ENCODE peak calls at places on chromosomes 11 and 22, in five cellular contexts. J, I, O, B and Q are unnamed samples.

GRCh38 chr11:117593065-117593464 is 204.0 kb downstream of the DSCAML1 start:
- DNase-seq in J (no peak), I (no peak), O (no peak), B (no peak), Q (no peak)

GRCh38 chr11:84825140-84825539 is 802.0 kb downstream of the DLG2 start:
- DNase-seq in J (no peak), I (no peak), O (no peak), B (no peak), Q (no peak)

GRCh38 chr11:8342821-8343681 is 79.4 kb upstream of the LMO1 start:
- DNase-seq in J (no peak), I (no peak), O (no peak), B (no peak), Q (peak)

GRCh38 chr11:101880208-101880607 is 34.6 kb upstream of the CEP126 start:
- DNase-seq in J (peak), I (no peak), O (peak), B (peak), Q (no peak)

GRCh38 chr11:58654908-58655296 is 32.4 kb downstream of the CNTF start:
- DNase-seq in J (no peak), I (no peak), O (no peak), B (no peak), Q (no peak)

GRCh38 chr11:15906481-15907035 is 449.8 kb downstream of the SOX6 start:
- DNase-seq in J (no peak), I (no peak), O (no peak), B (no peak), Q (no peak)

GRCh38 chr11:110986016-110986415 is 259.5 kb upstream of the POU2AF2 start:
- DNase-seq in J (no peak), I (no peak), O (no peak), B (no peak), Q (no peak)

GRCh38 chr11:1559103-1559951 is 12.7 kb downstream of the DUSP8 start:
- DNase-seq in J (peak), I (peak), O (no peak), B (no peak), Q (no peak)

GRCh38 chr11:27084407-27084985 is 43.9 kb downstream of the BBOX1 start:
- DNase-seq in J (peak), I (no peak), O (no peak), B (no peak), Q (no peak)

GRCh38 chr11:108617055-108617454 is 23.5 kb upstream of the EXPH5 start:
- DNase-seq in J (no peak), I (no peak), O (no peak), B (no peak), Q (no peak)

GRCh38 chr11:88398372-88399140 is 61.0 kb upstream of the CTSC start:
- DNase-seq in J (peak), I (peak), O (peak), B (no peak), Q (no peak)

GRCh38 chr11:46948378-46949131 is 12.0 kb downstream of the CSTPP1 start:
- DNase-seq in J (peak), I (no peak), O (no peak), B (peak), Q (no peak)

GRCh38 chr22:33328789-33329296 is 270.7 kb upstream of the SYN3 start:
- DNase-seq in J (peak), I (peak), O (no peak), B (no peak), Q (no peak)

GRCh38 chr22:22982616-22983015 is 87.7 kb upstream of the GNAZ start:
- DNase-seq in J (no peak), I (no peak), O (no peak), B (no peak), Q (no peak)

GRCh38 chr22:21000215-21000986 is 1.5 kb downstream of the THAP7 start:
- DNase-seq in J (no peak), I (no peak), O (peak), B (no peak), Q (no peak)

DNA sequence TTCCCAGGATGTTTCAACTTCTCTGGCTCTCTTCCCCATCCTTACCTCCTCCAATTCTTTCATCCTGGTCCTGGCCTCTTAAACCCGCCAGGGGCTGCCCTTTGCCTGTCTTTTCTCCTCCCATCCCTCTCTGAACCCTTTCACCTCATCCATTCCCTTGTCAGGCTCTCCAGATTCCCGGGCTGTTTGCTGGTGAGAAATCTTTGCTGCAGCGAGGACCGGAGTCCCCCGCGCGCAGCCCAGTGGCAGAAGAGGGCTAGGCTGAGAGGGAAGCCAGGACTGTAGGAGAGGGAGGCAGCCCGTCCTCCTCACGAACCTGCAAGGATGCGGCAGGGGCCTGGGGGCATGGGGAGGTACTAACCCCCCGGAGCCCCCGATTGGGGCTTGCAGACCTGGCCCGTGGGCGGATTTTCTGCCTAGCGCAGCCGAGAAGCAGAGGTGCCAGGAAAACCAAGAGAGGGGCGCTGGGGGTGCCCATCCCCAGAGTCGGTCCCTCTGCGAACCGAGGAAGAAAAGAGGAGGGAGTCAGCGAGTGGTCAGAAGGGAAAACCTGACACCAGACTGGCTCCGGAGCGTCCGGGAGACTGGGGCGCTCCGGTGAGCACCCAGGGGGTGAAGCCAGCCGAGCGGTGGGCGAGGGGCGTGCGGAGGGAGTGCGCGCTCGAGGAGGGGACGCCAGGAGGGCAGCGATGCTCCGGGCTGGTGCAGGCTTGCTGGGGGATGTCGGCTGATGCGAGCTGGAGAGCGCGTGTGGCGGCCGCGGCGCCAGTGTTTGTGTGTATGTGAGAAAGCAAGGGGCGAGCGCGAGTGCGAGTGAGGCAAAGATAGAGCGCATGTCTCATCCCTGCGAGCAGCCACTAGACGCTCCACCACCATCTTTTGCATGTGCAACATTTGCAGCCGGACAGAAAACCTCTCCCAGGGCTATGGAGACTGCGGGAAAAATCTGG is at the start of gene GRIA4:
- DNase-seq in J (peak), I (no peak), O (no peak), B (no peak), Q (no peak)
- TF ChIP-seq BHLHE40 in J (no peak), I (no peak), O (no peak), B (no peak), Q (no peak)

GRCh38 chr11:122423886-122424285 is 231.6 kb upstream of the UBASH3B start:
- DNase-seq in J (no peak), I (no peak), O (no peak), B (no peak), Q (no peak)
- TF ChIP-seq BHLHE40 in J (no peak), I (no peak), O (no peak), B (no peak), Q (no peak)

DNA sequence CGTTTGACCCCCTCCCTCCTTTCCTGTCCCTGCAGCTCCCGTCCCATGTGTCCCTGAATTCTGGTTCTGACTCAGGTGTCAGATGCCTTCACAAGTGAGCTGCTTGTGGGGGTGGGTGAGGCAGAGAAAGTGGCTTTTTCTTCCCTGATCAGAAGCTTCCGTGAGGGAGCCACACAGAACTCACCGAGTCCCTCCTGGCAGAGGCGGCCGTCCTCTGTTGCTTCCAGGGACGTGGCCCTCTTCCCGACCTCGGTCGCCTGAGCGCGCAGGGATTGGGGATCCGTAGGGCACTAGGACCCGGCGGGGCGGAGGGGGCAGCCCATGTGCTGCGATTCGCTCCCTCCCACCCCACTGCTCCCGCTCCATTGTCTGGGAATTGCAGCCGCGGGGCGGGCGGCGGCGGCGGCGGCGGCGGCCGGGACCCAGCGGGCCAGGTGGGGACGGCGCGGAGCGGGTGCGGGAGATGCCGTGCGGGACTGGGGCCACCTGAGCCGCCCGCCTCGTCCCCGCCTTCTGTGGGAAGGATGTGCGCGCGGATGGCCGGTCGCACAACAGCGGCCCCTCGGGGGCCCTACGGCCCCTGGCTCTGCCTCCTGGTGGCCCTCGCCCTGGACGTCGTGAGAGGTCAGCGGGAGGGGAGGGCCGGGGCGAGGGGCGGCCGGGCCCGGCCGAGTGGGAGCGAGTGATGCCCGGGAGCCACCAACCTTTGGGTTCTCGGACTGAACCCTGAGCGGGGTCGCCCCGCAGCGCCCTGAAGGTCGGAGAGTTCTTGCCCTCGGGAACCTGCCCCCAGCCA is at the start of gene TMEM132A:
- DNase-seq in J (peak), I (peak), O (peak), B (peak), Q (no peak)
- TF ChIP-seq BHLHE40 in J (peak), I (no peak), O (no peak), B (no peak), Q (peak)

GRCh38 chr11:126585388-126586302 is 230.2 kb downstream of the ST3GAL4 start:
- DNase-seq in J (peak), I (peak), O (no peak), B (peak), Q (no peak)
- TF ChIP-seq BHLHE40 in J (peak), I (no peak), O (no peak), B (no peak), Q (no peak)

GRCh38 chr11:107018902-107019493 is 722 bp upstream of the GUCY1A2 start:
- DNase-seq in J (peak), I (peak), O (peak), B (peak), Q (no peak)

GRCh38 chr11:107014871-107015270 is 3.4 kb downstream of the GUCY1A2 start:
- DNase-seq in J (no peak), I (no peak), O (no peak), B (no peak), Q (no peak)

GRCh38 chr11:107017104-107017432 is 1.2 kb downstream of the GUCY1A2 start:
- DNase-seq in J (no peak), I (no peak), O (no peak), B (no peak), Q (no peak)

GRCh38 chr11:107017433-107018227 is 646 bp downstream of the GUCY1A2 start:
- DNase-seq in J (no peak), I (peak), O (peak), B (peak), Q (no peak)

DNA sequence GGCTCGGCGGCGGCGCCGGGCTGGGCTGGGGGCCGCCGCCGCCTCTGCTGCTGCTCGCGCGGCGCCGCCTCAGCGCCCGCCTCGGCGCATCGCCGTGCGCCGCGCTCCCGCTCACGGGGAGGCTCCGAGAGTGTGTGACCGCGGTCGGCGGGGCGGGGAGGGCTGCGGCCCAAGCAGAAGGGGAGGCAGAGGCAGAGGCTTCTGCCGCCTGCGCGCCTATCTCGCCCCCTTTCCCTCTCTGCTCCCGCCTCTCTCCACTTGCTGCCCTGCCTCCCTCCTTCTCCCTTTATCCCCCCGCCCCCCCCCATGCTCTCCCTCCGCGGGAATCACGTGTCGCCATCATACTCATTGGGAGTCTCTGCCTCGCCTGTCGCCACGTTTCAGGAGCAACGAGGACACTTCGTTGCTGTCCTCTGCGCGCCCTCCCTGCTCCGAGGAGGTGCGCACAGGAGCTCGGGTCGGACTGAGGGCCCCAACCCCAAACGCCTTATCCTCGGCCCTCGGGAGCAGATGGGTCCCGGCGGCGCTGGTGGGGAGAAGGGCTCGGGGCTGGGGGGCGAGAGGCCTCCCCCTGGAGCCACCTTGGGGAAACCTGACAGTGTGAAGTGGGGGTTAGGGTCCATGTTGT is at the start of gene GUCY1A2:
- DNase-seq in J (no peak), I (no peak), O (no peak), B (peak), Q (no peak)
- TF ChIP-seq BHLHE40 in J (no peak), I (no peak), O (no peak), B (no peak), Q (no peak)

GRCh38 chr11:44945639-44946038 is 5.0 kb downstream of the TP53I11 start:
- DNase-seq in J (no peak), I (no peak), O (no peak), B (no peak), Q (no peak)
- TF ChIP-seq BHLHE40 in J (no peak), I (no peak), O (no peak), B (no peak), Q (no peak)

GRCh38 chr22:50604623-50605348 is 4.2 kb downstream of the MAPK8IP2 start:
- DNase-seq in J (no peak), I (no peak), O (no peak), B (no peak), Q (no peak)
- TF ChIP-seq BHLHE40 in J (no peak), I (no peak), O (no peak), B (no peak), Q (no peak)

DNA sequence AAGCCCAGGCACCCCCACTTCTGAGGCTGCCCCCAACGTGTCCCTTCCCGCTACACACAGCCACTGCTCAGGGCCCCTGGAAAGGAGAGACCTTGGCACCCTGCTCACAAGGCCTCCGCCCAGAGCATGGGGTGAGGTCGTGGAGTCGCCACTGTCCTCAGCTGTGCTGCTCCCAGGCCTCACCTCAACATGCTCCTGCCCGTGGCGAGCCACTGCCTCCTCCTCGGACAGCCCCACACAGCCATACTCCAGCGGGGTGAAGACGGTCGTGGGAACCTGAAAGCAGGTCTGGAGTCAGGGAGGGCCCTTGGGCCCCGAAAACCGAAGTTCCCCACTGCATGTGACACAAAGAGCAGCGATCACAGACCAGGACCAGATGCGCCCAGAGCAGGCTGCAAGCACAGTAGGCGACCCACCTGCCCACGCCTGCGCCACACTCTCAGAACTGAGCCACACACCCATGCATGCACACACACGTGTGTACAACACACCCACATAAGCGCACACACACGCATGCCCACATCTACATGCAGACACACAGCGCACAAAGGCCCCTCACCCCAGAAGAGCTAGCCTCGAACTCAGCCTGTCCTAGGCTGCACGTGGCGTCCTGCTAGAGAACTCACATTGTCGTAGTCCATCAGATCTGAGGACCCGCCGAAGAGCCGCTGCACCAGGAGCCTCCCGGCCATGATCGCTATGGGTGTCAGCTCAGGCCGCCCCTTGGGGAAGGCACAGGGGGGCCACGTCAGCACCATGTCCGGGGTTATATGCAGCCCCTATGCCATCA is 25.5 kb upstream of the GNB1L start:
- DNase-seq in J (no peak), I (no peak), O (no peak), B (no peak), Q (no peak)
- TF ChIP-seq BHLHE40 in J (no peak), I (no peak), O (no peak), B (no peak), Q (no peak)